ENCODE peak calls at places on chromosome 9, in eight cellular contexts. One of them, this sample, is unnamed.

GRCh38 chr9:93674580-93675335 is 98.4 kb downstream of the PHF2 start:
- DNase-seq in myocyte: no peak
- DNase-seq in smooth muscle cell of the brain vasculature: no peak
- DNase-seq in skeletal muscle cell: no peak
- DNase-seq in heart left ventricle: peak
- DNase-seq in NCI-H82: no peak
- DNase-seq in stimulated activated CD8-positive, alpha-beta memory T cell treated with anti-CD3 and anti-CD28 coated beads, Interleukin-15, amount 100 ng/mL, for 4 hours: no peak
- DNase-seq in activated naive CD4-positive, alpha-beta T cell: no peak
- DNase-seq in this sample: peak

GRCh38 chr9:14961372-14962068 is 51.3 kb upstream of the FREM1 start:
- DNase-seq in myocyte: no peak
- DNase-seq in smooth muscle cell of the brain vasculature: no peak
- DNase-seq in skeletal muscle cell: no peak
- DNase-seq in heart left ventricle: no peak
- DNase-seq in NCI-H82: no peak
- DNase-seq in stimulated activated CD8-positive, alpha-beta memory T cell treated with anti-CD3 and anti-CD28 coated beads, Interleukin-15, amount 100 ng/mL, for 4 hours: no peak
- DNase-seq in activated naive CD4-positive, alpha-beta T cell: no peak
- DNase-seq in this sample: no peak

GRCh38 chr9:94918038-94918753 is 191.7 kb downstream of the AOPEP start:
- DNase-seq in myocyte: no peak
- DNase-seq in smooth muscle cell of the brain vasculature: no peak
- DNase-seq in skeletal muscle cell: no peak
- DNase-seq in heart left ventricle: no peak
- DNase-seq in NCI-H82: no peak
- DNase-seq in stimulated activated CD8-positive, alpha-beta memory T cell treated with anti-CD3 and anti-CD28 coated beads, Interleukin-15, amount 100 ng/mL, for 4 hours: no peak
- DNase-seq in activated naive CD4-positive, alpha-beta T cell: no peak
- DNase-seq in this sample: no peak

GRCh38 chr9:93582115-93582514 is 5.7 kb downstream of the PHF2 start:
- DNase-seq in myocyte: no peak
- DNase-seq in smooth muscle cell of the brain vasculature: no peak
- DNase-seq in skeletal muscle cell: no peak
- DNase-seq in heart left ventricle: no peak
- DNase-seq in NCI-H82: no peak
- DNase-seq in stimulated activated CD8-positive, alpha-beta memory T cell treated with anti-CD3 and anti-CD28 coated beads, Interleukin-15, amount 100 ng/mL, for 4 hours: no peak
- DNase-seq in activated naive CD4-positive, alpha-beta T cell: no peak
- DNase-seq in this sample: no peak

GRCh38 chr9:95773061-95773433 is 102.4 kb upstream of the ERCC6L2 start:
- DNase-seq in myocyte: peak
- DNase-seq in smooth muscle cell of the brain vasculature: no peak
- DNase-seq in skeletal muscle cell: no peak
- DNase-seq in heart left ventricle: no peak
- DNase-seq in NCI-H82: no peak
- DNase-seq in stimulated activated CD8-positive, alpha-beta memory T cell treated with anti-CD3 and anti-CD28 coated beads, Interleukin-15, amount 100 ng/mL, for 4 hours: no peak
- DNase-seq in activated naive CD4-positive, alpha-beta T cell: no peak
- DNase-seq in this sample: no peak

GRCh38 chr9:88045686-88046085 is 71.4 kb upstream of the CDK20 start:
- DNase-seq in myocyte: no peak
- DNase-seq in smooth muscle cell of the brain vasculature: no peak
- DNase-seq in skeletal muscle cell: no peak
- DNase-seq in heart left ventricle: no peak
- DNase-seq in NCI-H82: no peak
- DNase-seq in stimulated activated CD8-positive, alpha-beta memory T cell treated with anti-CD3 and anti-CD28 coated beads, Interleukin-15, amount 100 ng/mL, for 4 hours: no peak
- DNase-seq in activated naive CD4-positive, alpha-beta T cell: no peak
- DNase-seq in this sample: no peak

GRCh38 chr9:98096091-98096490 is 22.9 kb downstream of the TRIM14 start:
- DNase-seq in myocyte: no peak
- DNase-seq in smooth muscle cell of the brain vasculature: no peak
- DNase-seq in skeletal muscle cell: no peak
- DNase-seq in heart left ventricle: no peak
- DNase-seq in NCI-H82: no peak
- DNase-seq in stimulated activated CD8-positive, alpha-beta memory T cell treated with anti-CD3 and anti-CD28 coated beads, Interleukin-15, amount 100 ng/mL, for 4 hours: no peak
- DNase-seq in activated naive CD4-positive, alpha-beta T cell: no peak
- DNase-seq in this sample: no peak

GRCh38 chr9:136062657-136063439 is 32.2 kb downstream of the NACC2 start:
- DNase-seq in myocyte: no peak
- DNase-seq in smooth muscle cell of the brain vasculature: no peak
- DNase-seq in skeletal muscle cell: no peak
- DNase-seq in heart left ventricle: peak
- DNase-seq in NCI-H82: no peak
- DNase-seq in stimulated activated CD8-positive, alpha-beta memory T cell treated with anti-CD3 and anti-CD28 coated beads, Interleukin-15, amount 100 ng/mL, for 4 hours: no peak
- DNase-seq in activated naive CD4-positive, alpha-beta T cell: no peak
- DNase-seq in this sample: peak

GRCh38 chr9:133066181-133066983 is 4.6 kb downstream of the CEL start:
- DNase-seq in myocyte: no peak
- DNase-seq in smooth muscle cell of the brain vasculature: no peak
- DNase-seq in skeletal muscle cell: no peak
- DNase-seq in heart left ventricle: no peak
- DNase-seq in NCI-H82: no peak
- DNase-seq in stimulated activated CD8-positive, alpha-beta memory T cell treated with anti-CD3 and anti-CD28 coated beads, Interleukin-15, amount 100 ng/mL, for 4 hours: no peak
- DNase-seq in activated naive CD4-positive, alpha-beta T cell: no peak
- DNase-seq in this sample: no peak

GRCh38 chr9:34551751-34552605 is 29.2 kb upstream of the ENHO start:
- DNase-seq in myocyte: no peak
- DNase-seq in smooth muscle cell of the brain vasculature: no peak
- DNase-seq in skeletal muscle cell: no peak
- DNase-seq in heart left ventricle: no peak
- DNase-seq in NCI-H82: no peak
- DNase-seq in stimulated activated CD8-positive, alpha-beta memory T cell treated with anti-CD3 and anti-CD28 coated beads, Interleukin-15, amount 100 ng/mL, for 4 hours: no peak
- DNase-seq in activated naive CD4-positive, alpha-beta T cell: no peak
- DNase-seq in this sample: no peak

GRCh38 chr9:134186471-134187109 is 22.2 kb upstream of the RNU6ATAC start:
- DNase-seq in myocyte: no peak
- DNase-seq in smooth muscle cell of the brain vasculature: no peak
- DNase-seq in skeletal muscle cell: no peak
- DNase-seq in heart left ventricle: peak
- DNase-seq in NCI-H82: no peak
- DNase-seq in stimulated activated CD8-positive, alpha-beta memory T cell treated with anti-CD3 and anti-CD28 coated beads, Interleukin-15, amount 100 ng/mL, for 4 hours: no peak
- DNase-seq in activated naive CD4-positive, alpha-beta T cell: no peak
- DNase-seq in this sample: peak

GRCh38 chr9:20566401-20566800 is 55.9 kb downstream of the MLLT3 start:
- DNase-seq in myocyte: no peak
- DNase-seq in smooth muscle cell of the brain vasculature: no peak
- DNase-seq in skeletal muscle cell: no peak
- DNase-seq in heart left ventricle: no peak
- DNase-seq in NCI-H82: no peak
- DNase-seq in stimulated activated CD8-positive, alpha-beta memory T cell treated with anti-CD3 and anti-CD28 coated beads, Interleukin-15, amount 100 ng/mL, for 4 hours: no peak
- DNase-seq in activated naive CD4-positive, alpha-beta T cell: no peak
- DNase-seq in this sample: no peak

GRCh38 chr9:73050062-73050814 is 97.4 kb upstream of the ALDH1A1 start:
- DNase-seq in myocyte: peak
- DNase-seq in smooth muscle cell of the brain vasculature: no peak
- DNase-seq in skeletal muscle cell: no peak
- DNase-seq in heart left ventricle: no peak
- DNase-seq in NCI-H82: no peak
- DNase-seq in stimulated activated CD8-positive, alpha-beta memory T cell treated with anti-CD3 and anti-CD28 coated beads, Interleukin-15, amount 100 ng/mL, for 4 hours: no peak
- DNase-seq in activated naive CD4-positive, alpha-beta T cell: no peak
- DNase-seq in this sample: no peak

GRCh38 chr9:36632892-36633291 is 60.2 kb downstream of the MELK start:
- DNase-seq in myocyte: peak
- DNase-seq in smooth muscle cell of the brain vasculature: no peak
- DNase-seq in skeletal muscle cell: no peak
- DNase-seq in heart left ventricle: no peak
- DNase-seq in NCI-H82: peak
- DNase-seq in stimulated activated CD8-positive, alpha-beta memory T cell treated with anti-CD3 and anti-CD28 coated beads, Interleukin-15, amount 100 ng/mL, for 4 hours: no peak
- DNase-seq in activated naive CD4-positive, alpha-beta T cell: no peak
- DNase-seq in this sample: no peak

GRCh38 chr9:134293576-134294227 is 32.6 kb upstream of the RXRA start:
- DNase-seq in myocyte: no peak
- DNase-seq in smooth muscle cell of the brain vasculature: no peak
- DNase-seq in skeletal muscle cell: no peak
- DNase-seq in heart left ventricle: peak
- DNase-seq in NCI-H82: no peak
- DNase-seq in stimulated activated CD8-positive, alpha-beta memory T cell treated with anti-CD3 and anti-CD28 coated beads, Interleukin-15, amount 100 ng/mL, for 4 hours: no peak
- DNase-seq in activated naive CD4-positive, alpha-beta T cell: no peak
- DNase-seq in this sample: no peak

GRCh38 chr9:79701651-79702050 is 129.9 kb downstream of the TLE4 start:
- DNase-seq in myocyte: no peak
- DNase-seq in smooth muscle cell of the brain vasculature: no peak
- DNase-seq in skeletal muscle cell: no peak
- DNase-seq in heart left ventricle: no peak
- DNase-seq in NCI-H82: no peak
- DNase-seq in stimulated activated CD8-positive, alpha-beta memory T cell treated with anti-CD3 and anti-CD28 coated beads, Interleukin-15, amount 100 ng/mL, for 4 hours: no peak
- DNase-seq in activated naive CD4-positive, alpha-beta T cell: no peak
- DNase-seq in this sample: no peak

GRCh38 chr9:8374471-8374870 is 574.9 kb upstream of the DMAC1 start:
- DNase-seq in myocyte: no peak
- DNase-seq in smooth muscle cell of the brain vasculature: no peak
- DNase-seq in skeletal muscle cell: no peak
- DNase-seq in heart left ventricle: no peak
- DNase-seq in NCI-H82: no peak
- DNase-seq in stimulated activated CD8-positive, alpha-beta memory T cell treated with anti-CD3 and anti-CD28 coated beads, Interleukin-15, amount 100 ng/mL, for 4 hours: no peak
- DNase-seq in activated naive CD4-positive, alpha-beta T cell: no peak
- DNase-seq in this sample: no peak

GRCh38 chr9:17725399-17726010 is 146.6 kb downstream of the SH3GL2 start:
- DNase-seq in myocyte: no peak
- DNase-seq in smooth muscle cell of the brain vasculature: no peak
- DNase-seq in skeletal muscle cell: no peak
- DNase-seq in heart left ventricle: no peak
- DNase-seq in NCI-H82: no peak
- DNase-seq in stimulated activated CD8-positive, alpha-beta memory T cell treated with anti-CD3 and anti-CD28 coated beads, Interleukin-15, amount 100 ng/mL, for 4 hours: no peak
- DNase-seq in activated naive CD4-positive, alpha-beta T cell: no peak
- DNase-seq in this sample: no peak

GRCh38 chr9:112037281-112038016 is 137.6 kb downstream of the SUSD1 start:
- DNase-seq in myocyte: peak
- DNase-seq in smooth muscle cell of the brain vasculature: no peak
- DNase-seq in skeletal muscle cell: peak
- DNase-seq in heart left ventricle: no peak
- DNase-seq in NCI-H82: no peak
- DNase-seq in stimulated activated CD8-positive, alpha-beta memory T cell treated with anti-CD3 and anti-CD28 coated beads, Interleukin-15, amount 100 ng/mL, for 4 hours: peak
- DNase-seq in activated naive CD4-positive, alpha-beta T cell: no peak
- DNase-seq in this sample: no peak

GRCh38 chr9:35923927-35924763 is 14.9 kb downstream of the SPAAR start:
- DNase-seq in myocyte: peak
- DNase-seq in smooth muscle cell of the brain vasculature: no peak
- DNase-seq in skeletal muscle cell: peak
- DNase-seq in heart left ventricle: no peak
- DNase-seq in NCI-H82: no peak
- DNase-seq in stimulated activated CD8-positive, alpha-beta memory T cell treated with anti-CD3 and anti-CD28 coated beads, Interleukin-15, amount 100 ng/mL, for 4 hours: no peak
- DNase-seq in activated naive CD4-positive, alpha-beta T cell: no peak
- DNase-seq in this sample: no peak

GRCh38 chr9:36442710-36443109 is 42.6 kb upstream of the RNF38 start:
- DNase-seq in myocyte: no peak
- DNase-seq in smooth muscle cell of the brain vasculature: no peak
- DNase-seq in skeletal muscle cell: no peak
- DNase-seq in heart left ventricle: no peak
- DNase-seq in NCI-H82: peak
- DNase-seq in stimulated activated CD8-positive, alpha-beta memory T cell treated with anti-CD3 and anti-CD28 coated beads, Interleukin-15, amount 100 ng/mL, for 4 hours: no peak
- DNase-seq in activated naive CD4-positive, alpha-beta T cell: no peak
- DNase-seq in this sample: no peak

GRCh38 chr9:34996905-34997279 is 7.3 kb downstream of the DNAJB5 start:
- DNase-seq in myocyte: no peak
- DNase-seq in smooth muscle cell of the brain vasculature: no peak
- DNase-seq in skeletal muscle cell: no peak
- DNase-seq in heart left ventricle: no peak
- DNase-seq in NCI-H82: no peak
- DNase-seq in stimulated activated CD8-positive, alpha-beta memory T cell treated with anti-CD3 and anti-CD28 coated beads, Interleukin-15, amount 100 ng/mL, for 4 hours: no peak
- DNase-seq in activated naive CD4-positive, alpha-beta T cell: no peak
- DNase-seq in this sample: no peak

GRCh38 chr9:34079181-34079580 is 30.5 kb upstream of the UBAP2 start:
- DNase-seq in myocyte: no peak
- DNase-seq in smooth muscle cell of the brain vasculature: no peak
- DNase-seq in skeletal muscle cell: no peak
- DNase-seq in heart left ventricle: no peak
- DNase-seq in NCI-H82: no peak
- DNase-seq in stimulated activated CD8-positive, alpha-beta memory T cell treated with anti-CD3 and anti-CD28 coated beads, Interleukin-15, amount 100 ng/mL, for 4 hours: no peak
- DNase-seq in activated naive CD4-positive, alpha-beta T cell: no peak
- DNase-seq in this sample: no peak

GRCh38 chr9:110016340-110016739 is 191.6 kb downstream of the C9orf152 start:
- DNase-seq in myocyte: peak
- DNase-seq in smooth muscle cell of the brain vasculature: no peak
- DNase-seq in skeletal muscle cell: peak
- DNase-seq in heart left ventricle: no peak
- DNase-seq in NCI-H82: no peak
- DNase-seq in stimulated activated CD8-positive, alpha-beta memory T cell treated with anti-CD3 and anti-CD28 coated beads, Interleukin-15, amount 100 ng/mL, for 4 hours: no peak
- DNase-seq in activated naive CD4-positive, alpha-beta T cell: no peak
- DNase-seq in this sample: no peak

GRCh38 chr9:97502222-97502983 is 937 bp downstream of the TMOD1 start:
- DNase-seq in myocyte: peak
- DNase-seq in smooth muscle cell of the brain vasculature: no peak
- DNase-seq in skeletal muscle cell: no peak
- DNase-seq in heart left ventricle: peak
- DNase-seq in NCI-H82: no peak
- DNase-seq in stimulated activated CD8-positive, alpha-beta memory T cell treated with anti-CD3 and anti-CD28 coated beads, Interleukin-15, amount 100 ng/mL, for 4 hours: no peak
- DNase-seq in activated naive CD4-positive, alpha-beta T cell: no peak
- DNase-seq in this sample: no peak

GRCh38 chr9:93671030-93671358 is 94.6 kb downstream of the PHF2 start:
- DNase-seq in myocyte: no peak
- DNase-seq in smooth muscle cell of the brain vasculature: no peak
- DNase-seq in skeletal muscle cell: no peak
- DNase-seq in heart left ventricle: peak
- DNase-seq in NCI-H82: no peak
- DNase-seq in stimulated activated CD8-positive, alpha-beta memory T cell treated with anti-CD3 and anti-CD28 coated beads, Interleukin-15, amount 100 ng/mL, for 4 hours: no peak
- DNase-seq in activated naive CD4-positive, alpha-beta T cell: no peak
- DNase-seq in this sample: peak

GRCh38 chr9:36161187-36161586 is 8.0 kb upstream of the CCIN start:
- DNase-seq in myocyte: no peak
- DNase-seq in smooth muscle cell of the brain vasculature: no peak
- DNase-seq in skeletal muscle cell: no peak
- DNase-seq in heart left ventricle: no peak
- DNase-seq in NCI-H82: no peak
- DNase-seq in stimulated activated CD8-positive, alpha-beta memory T cell treated with anti-CD3 and anti-CD28 coated beads, Interleukin-15, amount 100 ng/mL, for 4 hours: no peak
- DNase-seq in activated naive CD4-positive, alpha-beta T cell: no peak
- DNase-seq in this sample: no peak

GRCh38 chr9:91395106-91395552 is 28.5 kb downstream of the NFIL3 start:
- DNase-seq in myocyte: no peak
- DNase-seq in smooth muscle cell of the brain vasculature: no peak
- DNase-seq in skeletal muscle cell: peak
- DNase-seq in heart left ventricle: no peak
- DNase-seq in NCI-H82: no peak
- DNase-seq in stimulated activated CD8-positive, alpha-beta memory T cell treated with anti-CD3 and anti-CD28 coated beads, Interleukin-15, amount 100 ng/mL, for 4 hours: no peak
- DNase-seq in activated naive CD4-positive, alpha-beta T cell: no peak
- DNase-seq in this sample: no peak

GRCh38 chr9:35651964-35652828 is 1.5 kb upstream of the SIT1 start:
- DNase-seq in myocyte: no peak
- DNase-seq in smooth muscle cell of the brain vasculature: no peak
- DNase-seq in skeletal muscle cell: peak
- DNase-seq in heart left ventricle: no peak
- DNase-seq in NCI-H82: no peak
- DNase-seq in stimulated activated CD8-positive, alpha-beta memory T cell treated with anti-CD3 and anti-CD28 coated beads, Interleukin-15, amount 100 ng/mL, for 4 hours: no peak
- DNase-seq in activated naive CD4-positive, alpha-beta T cell: no peak
- DNase-seq in this sample: peak

GRCh38 chr9:33263936-33264472 is 504 bp downstream of the BAG1 start:
- DNase-seq in myocyte: peak
- DNase-seq in smooth muscle cell of the brain vasculature: no peak
- DNase-seq in skeletal muscle cell: no peak
- DNase-seq in heart left ventricle: peak
- DNase-seq in NCI-H82: peak
- DNase-seq in stimulated activated CD8-positive, alpha-beta memory T cell treated with anti-CD3 and anti-CD28 coated beads, Interleukin-15, amount 100 ng/mL, for 4 hours: no peak
- DNase-seq in activated naive CD4-positive, alpha-beta T cell: peak
- DNase-seq in this sample: peak

GRCh38 chr9:126692759-126693427 is 79.2 kb downstream of the LMX1B start:
- DNase-seq in myocyte: no peak
- DNase-seq in smooth muscle cell of the brain vasculature: no peak
- DNase-seq in skeletal muscle cell: no peak
- DNase-seq in heart left ventricle: peak
- DNase-seq in NCI-H82: no peak
- DNase-seq in stimulated activated CD8-positive, alpha-beta memory T cell treated with anti-CD3 and anti-CD28 coated beads, Interleukin-15, amount 100 ng/mL, for 4 hours: no peak
- DNase-seq in activated naive CD4-positive, alpha-beta T cell: no peak
- DNase-seq in this sample: no peak

GRCh38 chr9:130188860-130189481 is 16.8 kb downstream of the NCS1 start:
- DNase-seq in myocyte: peak
- DNase-seq in smooth muscle cell of the brain vasculature: no peak
- DNase-seq in skeletal muscle cell: no peak
- DNase-seq in heart left ventricle: no peak
- DNase-seq in NCI-H82: no peak
- DNase-seq in stimulated activated CD8-positive, alpha-beta memory T cell treated with anti-CD3 and anti-CD28 coated beads, Interleukin-15, amount 100 ng/mL, for 4 hours: no peak
- DNase-seq in activated naive CD4-positive, alpha-beta T cell: no peak
- DNase-seq in this sample: no peak

GRCh38 chr9:121292051-121292450 is 24.1 kb downstream of the GSN start:
- DNase-seq in myocyte: no peak
- DNase-seq in smooth muscle cell of the brain vasculature: no peak
- DNase-seq in skeletal muscle cell: no peak
- DNase-seq in heart left ventricle: peak
- DNase-seq in NCI-H82: no peak
- DNase-seq in stimulated activated CD8-positive, alpha-beta memory T cell treated with anti-CD3 and anti-CD28 coated beads, Interleukin-15, amount 100 ng/mL, for 4 hours: no peak
- DNase-seq in activated naive CD4-positive, alpha-beta T cell: no peak
- DNase-seq in this sample: peak

GRCh38 chr9:129102791-129103594 is 7.6 kb downstream of the CRAT start:
- DNase-seq in myocyte: peak
- DNase-seq in smooth muscle cell of the brain vasculature: no peak
- DNase-seq in skeletal muscle cell: peak
- DNase-seq in heart left ventricle: no peak
- DNase-seq in NCI-H82: peak
- DNase-seq in stimulated activated CD8-positive, alpha-beta memory T cell treated with anti-CD3 and anti-CD28 coated beads, Interleukin-15, amount 100 ng/mL, for 4 hours: no peak
- DNase-seq in activated naive CD4-positive, alpha-beta T cell: no peak
- DNase-seq in this sample: no peak

This sample was measured in sciatic nerve.